ENCODE peak calls at places on chromosomes 5 and 9, in five cellular contexts. C, M, F, L and O are unnamed samples.

GRCh38 chr5:124052201-124052600 is 540.2 kb downstream of the CSNK1G3 start:
- DNase-seq in C (no peak), M (no peak), F (no peak), L (no peak), O (no peak)

GRCh38 chr9:33239922-33240321 is at the start of gene SPINK4:
- DNase-seq in C (peak), M (peak), F (peak), L (no peak), O (no peak)

GRCh38 chr5:10111575-10111974 is 138.1 kb downstream of the ATPSCKMT start:
- DNase-seq in C (peak), M (peak), F (peak), L (no peak), O (peak)

GRCh38 chr5:111548992-111549649 is 36.8 kb upstream of the STARD4 start:
- DNase-seq in C (no peak), M (peak), F (no peak), L (no peak), O (no peak)

GRCh38 chr9:89448381-89448780 is 49.5 kb downstream of the SEMA4D start:
- DNase-seq in C (no peak), M (no peak), F (no peak), L (no peak), O (no peak)

GRCh38 chr5:20114536-20114935 is 126.5 kb upstream of the CDH18 start:
- DNase-seq in C (no peak), M (no peak), F (no peak), L (no peak), O (no peak)

GRCh38 chr5:23648656-23649055 is 141.2 kb downstream of the PRDM9 start:
- DNase-seq in C (no peak), M (no peak), F (no peak), L (no peak), O (no peak)

GRCh38 chr5:140806834-140807775 is at the start of gene PCDHA4:
- DNase-seq in C (peak), M (no peak), F (no peak), L (no peak), O (peak)

GRCh38 chr9:135589596-135590485 is 28.3 kb downstream of the PAEP start:
- DNase-seq in C (no peak), M (no peak), F (no peak), L (no peak), O (no peak)

GRCh38 chr9:89675403-89675771 is 70.6 kb downstream of the GADD45G start:
- DNase-seq in C (no peak), M (no peak), F (no peak), L (no peak), O (no peak)

GRCh38 chr9:123375725-123376132 is 19.7 kb downstream of the CRB2 start:
- DNase-seq in C (peak), M (no peak), F (peak), L (no peak), O (no peak)

GRCh38 chr9:136031741-136032638 is 63.1 kb downstream of the NACC2 start:
- DNase-seq in C (no peak), M (peak), F (no peak), L (no peak), O (no peak)

GRCh38 chr9:135826188-135826545 is 81.2 kb downstream of the CAMSAP1 start:
- DNase-seq in C (no peak), M (no peak), F (no peak), L (no peak), O (no peak)

GRCh38 chr5:140881889-140882590 is at the start of gene PCDHA13:
- DNase-seq in C (no peak), M (no peak), F (no peak), L (no peak), O (no peak)

DNA sequence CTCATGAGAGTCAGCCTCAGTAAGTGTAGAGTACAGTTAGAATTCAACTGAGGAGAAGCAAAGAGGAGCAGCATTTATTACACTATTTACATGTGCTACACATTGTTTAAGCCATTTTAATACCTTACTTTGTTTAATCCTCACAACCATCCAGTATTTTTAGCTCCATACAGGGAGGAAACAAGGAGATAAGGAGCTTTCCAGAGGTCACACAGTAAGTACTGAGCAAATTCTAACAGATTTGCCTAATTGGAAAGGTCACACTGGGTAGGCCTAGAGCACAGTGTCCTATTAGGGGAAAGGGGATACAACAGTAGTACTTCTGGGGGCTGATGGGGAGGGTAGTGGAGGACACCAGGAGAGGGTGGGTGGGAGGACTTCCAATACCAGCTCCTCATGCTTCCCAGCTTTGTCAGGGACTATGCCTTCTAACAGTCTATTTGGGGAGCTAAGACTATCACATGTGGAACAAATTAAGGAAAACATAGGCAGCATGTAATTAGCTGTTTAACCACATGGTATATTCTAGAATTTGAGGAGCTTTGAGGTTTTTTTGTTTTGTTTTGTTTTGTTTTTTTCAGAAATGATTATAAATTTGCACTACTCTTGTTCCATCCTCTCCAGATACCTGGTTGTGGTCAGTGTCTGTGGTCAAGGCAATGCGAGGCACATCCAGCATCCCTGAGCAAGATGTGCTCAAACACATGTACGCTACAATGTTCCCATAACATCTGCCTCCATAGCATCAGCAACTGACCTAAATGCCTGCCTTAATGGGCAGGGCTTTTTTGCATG is 96.0 kb upstream of the SLC12A2 start:
- DNase-seq in C (no peak), M (peak), F (no peak), L (no peak), O (no peak)
- TF ChIP-seq MAFK in C (no peak), M (no peak), F (no peak), L (no peak), O (no peak)

DNA sequence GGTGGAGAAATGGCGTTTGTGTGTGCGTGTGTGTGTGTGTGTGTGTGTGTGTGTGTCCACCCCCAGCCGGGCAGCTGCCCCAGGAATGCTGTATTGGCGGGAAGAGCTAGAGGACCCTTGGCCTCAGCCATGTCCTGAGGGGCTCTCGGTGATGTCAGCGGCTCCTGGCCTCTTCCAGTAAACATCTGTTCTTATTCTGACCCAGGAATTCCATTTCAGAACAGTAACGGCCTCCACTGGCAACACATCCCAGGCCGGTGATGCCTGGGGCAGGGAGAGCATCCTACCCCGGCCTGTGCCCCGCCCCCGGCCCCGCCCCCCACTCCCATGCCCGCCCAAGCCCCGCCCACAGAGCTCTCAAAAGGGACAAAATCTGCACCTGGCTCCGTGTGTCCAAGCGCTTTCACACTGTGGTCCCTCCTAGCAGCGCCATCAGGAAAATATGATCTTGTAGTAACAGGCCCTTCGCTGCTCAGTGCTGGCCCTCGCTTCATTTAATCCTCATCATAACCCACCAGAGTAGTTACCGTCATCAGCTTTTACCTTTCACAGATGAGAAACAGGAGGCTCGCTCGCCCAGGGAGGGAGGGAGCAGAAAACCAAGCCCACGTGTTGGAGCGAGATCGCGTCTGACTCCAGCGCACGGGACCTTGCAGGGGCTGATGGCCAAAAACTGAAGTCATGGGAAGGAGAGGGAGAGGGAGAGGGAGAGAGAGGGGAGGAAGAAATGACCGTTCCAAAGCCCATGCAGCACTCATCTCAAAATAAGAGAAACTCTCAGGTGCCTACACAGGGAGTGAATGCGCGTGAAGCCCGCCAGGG is 18.9 kb downstream of the ADAMTS2 start:
- DNase-seq in C (no peak), M (peak), F (peak), L (no peak), O (no peak)
- TF ChIP-seq MAFK in C (no peak), M (no peak), F (no peak), L (no peak), O (no peak)

GRCh38 chr9:132142883-132143282 is 19.0 kb upstream of the NTNG2 start:
- DNase-seq in C (no peak), M (no peak), F (no peak), L (no peak), O (no peak)

GRCh38 chr9:132144708-132145365 is 17.0 kb upstream of the NTNG2 start:
- DNase-seq in C (no peak), M (peak), F (no peak), L (no peak), O (peak)

GRCh38 chr9:132143359-132143758 is 18.5 kb upstream of the NTNG2 start:
- DNase-seq in C (no peak), M (no peak), F (no peak), L (no peak), O (no peak)

GRCh38 chr9:132141948-132142594 is 19.8 kb upstream of the NTNG2 start:
- DNase-seq in C (no peak), M (no peak), F (no peak), L (no peak), O (peak)

GRCh38 chr9:132141364-132141947 is 20.4 kb upstream of the NTNG2 start:
- DNase-seq in C (no peak), M (no peak), F (no peak), L (no peak), O (no peak)
- TF ChIP-seq MAFK in C (no peak), M (no peak), F (no peak), L (no peak), O (no peak)

GRCh38 chr5:147708708-147709107 is 73.8 kb downstream of the JAKMIP2 start:
- DNase-seq in C (no peak), M (no peak), F (no peak), L (no peak), O (no peak)

GRCh38 chr5:147712583-147712982 is 69.9 kb downstream of the JAKMIP2 start:
- DNase-seq in C (no peak), M (no peak), F (no peak), L (no peak), O (no peak)

GRCh38 chr5:147711019-147711418 is 71.5 kb downstream of the JAKMIP2 start:
- DNase-seq in C (no peak), M (no peak), F (no peak), L (no peak), O (no peak)

GRCh38 chr5:147713550-147714295 is 68.8 kb downstream of the JAKMIP2 start:
- DNase-seq in C (no peak), M (no peak), F (no peak), L (no peak), O (no peak)

DNA sequence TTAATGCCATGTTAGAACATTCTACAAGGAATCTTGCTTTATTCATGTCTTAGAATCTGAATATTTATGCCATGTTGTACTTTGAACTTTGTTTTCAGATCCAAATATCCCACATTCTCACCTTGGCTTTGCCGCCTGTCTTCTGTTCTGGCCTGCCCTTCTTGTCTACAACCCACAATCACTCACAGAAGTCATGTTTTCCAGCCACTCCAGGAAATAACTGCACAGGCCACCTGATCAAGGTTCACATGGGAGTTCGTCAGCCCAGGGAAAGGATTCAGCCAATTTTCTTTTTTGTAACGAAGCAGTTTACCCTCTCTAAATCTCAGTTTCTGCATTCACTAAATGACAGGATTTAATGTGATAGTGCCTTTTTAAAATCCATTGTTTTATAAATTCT is 70.5 kb downstream of the JAKMIP2 start:
- DNase-seq in C (no peak), M (no peak), F (no peak), L (no peak), O (no peak)
- TF ChIP-seq MAFK in C (no peak), M (no peak), F (no peak), L (no peak), O (no peak)

GRCh38 chr5:169801781-169802180 is 164.7 kb downstream of the DOCK2 start:
- DNase-seq in C (no peak), M (peak), F (no peak), L (no peak), O (no peak)

GRCh38 chr5:169805527-169805934 is 168.5 kb downstream of the DOCK2 start:
- DNase-seq in C (no peak), M (peak), F (peak), L (no peak), O (no peak)

GRCh38 chr5:169803077-169803981 is 166.3 kb downstream of the DOCK2 start:
- DNase-seq in C (no peak), M (peak), F (peak), L (no peak), O (peak)

GRCh38 chr5:169805937-169806700 is 169.0 kb downstream of the DOCK2 start:
- DNase-seq in C (no peak), M (no peak), F (no peak), L (no peak), O (no peak)

GRCh38 chr5:169804861-169805260 is 167.8 kb downstream of the DOCK2 start:
- DNase-seq in C (no peak), M (peak), F (no peak), L (no peak), O (no peak)
- TF ChIP-seq MAFK in C (no peak), M (no peak), F (no peak), L (no peak), O (no peak)

GRCh38 chr9:128881627-128881883 is 195 bp downstream of the KYAT1 start:
- DNase-seq in C (no peak), M (no peak), F (no peak), L (no peak), O (no peak)

GRCh38 chr9:128884164-128884563 is 2.2 kb downstream of the LRRC8A start:
- DNase-seq in C (no peak), M (no peak), F (no peak), L (no peak), O (no peak)

GRCh38 chr9:128885376-128885775 is 3.4 kb downstream of the LRRC8A start:
- DNase-seq in C (no peak), M (no peak), F (no peak), L (no peak), O (no peak)

GRCh38 chr9:128881884-128882676 is at the start of the genes KYAT1 and LRRC8A:
- DNase-seq in C (peak), M (peak), F (peak), L (peak), O (peak)

GRCh38 chr9:128882677-128883590 is 1.0 kb downstream of the LRRC8A start:
- DNase-seq in C (peak), M (no peak), F (peak), L (no peak), O (no peak)
- TF ChIP-seq MAFK in C (no peak), M (no peak), F (no peak), L (no peak), O (no peak)

DNA sequence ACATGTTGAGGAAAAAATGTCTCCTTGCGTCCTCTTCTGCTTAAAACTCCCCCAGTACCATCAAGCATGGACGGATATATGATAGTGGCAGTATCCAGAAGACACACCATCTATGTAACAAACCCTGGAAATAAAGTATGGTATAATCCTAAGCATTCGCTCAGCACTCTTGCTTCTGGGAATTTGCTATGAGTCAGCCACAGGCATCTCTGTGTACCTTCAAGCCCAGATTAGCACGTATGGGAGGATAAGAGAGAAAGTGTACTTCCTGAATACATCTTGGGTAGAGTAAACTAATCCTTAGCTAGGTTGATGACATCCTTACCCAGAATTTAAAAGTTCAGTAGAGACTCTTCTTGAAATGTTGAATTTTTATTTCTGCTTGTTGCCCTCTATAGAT is 71.2 kb downstream of the GHR start:
- DNase-seq in C (no peak), M (peak), F (no peak), L (no peak), O (no peak)
- TF ChIP-seq MAFK in C (no peak), M (no peak), F (no peak), L (no peak), O (no peak)

DNA sequence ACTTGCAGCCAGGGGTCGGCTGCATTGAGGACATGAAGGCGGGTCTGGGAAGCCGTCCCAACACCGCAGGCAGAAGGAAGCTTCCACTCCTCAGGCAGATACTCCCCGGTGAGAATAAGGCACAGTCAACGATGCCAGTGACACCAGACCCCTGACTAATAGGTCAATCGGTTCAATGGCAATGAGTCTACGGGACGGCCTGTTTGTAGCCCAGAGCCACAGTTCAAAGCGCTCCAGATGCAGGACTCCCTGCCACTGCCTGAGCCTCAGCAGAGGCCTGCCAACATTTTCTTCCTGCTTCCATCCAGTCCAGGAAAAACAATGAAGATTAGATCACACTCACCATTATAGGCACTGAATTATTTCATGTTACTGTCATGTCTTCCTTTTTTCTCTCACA is 84.5 kb upstream of the SIMC1 start:
- DNase-seq in C (no peak), M (no peak), F (no peak), L (no peak), O (no peak)
- TF ChIP-seq MAFK in C (no peak), M (no peak), F (no peak), L (no peak), O (no peak)

GRCh38 chr9:111851536-111851935 is 45.1 kb upstream of the UGCG start:
- DNase-seq in C (no peak), M (peak), F (no peak), L (no peak), O (peak)
- TF ChIP-seq MAFK in C (no peak), M (no peak), F (no peak), L (no peak), O (no peak)